ENCODE peak calls at places on chromosomes 6 and 20, in nine cellular contexts. One of them, this sample, is unnamed.

GRCh38 chr6:119347466-119348307 is 1.9 kb downstream of the MAN1A1 start:
- DNase-seq in foreskin fibroblast: no peak
- DNase-seq in HFF-Myc: no peak
- DNase-seq in AG10803: no peak
- DNase-seq in fibroblast of lung: no peak
- DNase-seq in cardiac muscle cell: no peak
- DNase-seq in left ventricle myocardium inferior: peak
- DNase-seq in fibroblast of mammary gland: peak
- DNase-seq in IMR-90: peak
- DNase-seq in this sample: peak

GRCh38 chr6:111799576-111800467 is 73.4 kb downstream of the FYN start:
- DNase-seq in left ventricle myocardium inferior: no peak
- DNase-seq in AG10803: no peak
- DNase-seq in fibroblast of lung: no peak
- DNase-seq in foreskin fibroblast: no peak
- DNase-seq in HFF-Myc: no peak
- DNase-seq in IMR-90: peak
- DNase-seq in cardiac muscle cell: no peak
- DNase-seq in fibroblast of mammary gland: no peak
- DNase-seq in this sample: no peak

GRCh38 chr6:27757307-27757706 is 154.9 kb downstream of the OR2B2 start:
- DNase-seq in left ventricle myocardium inferior: no peak
- DNase-seq in HFF-Myc: no peak
- DNase-seq in IMR-90: no peak
- DNase-seq in foreskin fibroblast: peak
- DNase-seq in fibroblast of mammary gland: no peak
- DNase-seq in AG10803: no peak
- DNase-seq in fibroblast of lung: peak
- DNase-seq in cardiac muscle cell: no peak
- DNase-seq in this sample: peak

GRCh38 chr20:39424923-39425678 is 463.0 kb downstream of the DHX35 start:
- DNase-seq in fibroblast of lung: no peak
- DNase-seq in foreskin fibroblast: no peak
- DNase-seq in cardiac muscle cell: no peak
- DNase-seq in fibroblast of mammary gland: peak
- DNase-seq in left ventricle myocardium inferior: no peak
- DNase-seq in AG10803: no peak
- DNase-seq in HFF-Myc: no peak
- DNase-seq in IMR-90: no peak
- DNase-seq in this sample: no peak

GRCh38 chr6:26336355-26337198 is 28.4 kb upstream of the BTN3A2 start:
- DNase-seq in HFF-Myc: peak
- DNase-seq in IMR-90: peak
- DNase-seq in AG10803: peak
- DNase-seq in left ventricle myocardium inferior: no peak
- DNase-seq in fibroblast of mammary gland: peak
- DNase-seq in fibroblast of lung: peak
- DNase-seq in cardiac muscle cell: no peak
- DNase-seq in foreskin fibroblast: peak
- DNase-seq in this sample: no peak

GRCh38 chr6:140597181-140597580 is 1222.7 kb upstream of the CITED2 start:
- DNase-seq in fibroblast of lung: no peak
- DNase-seq in left ventricle myocardium inferior: no peak
- DNase-seq in HFF-Myc: no peak
- DNase-seq in AG10803: no peak
- DNase-seq in fibroblast of mammary gland: no peak
- DNase-seq in cardiac muscle cell: no peak
- DNase-seq in foreskin fibroblast: no peak
- DNase-seq in IMR-90: no peak
- DNase-seq in this sample: no peak

GRCh38 chr6:31829633-31830492 is 2.3 kb downstream of the HSPA1B start:
- DNase-seq in IMR-90: peak
- DNase-seq in foreskin fibroblast: no peak
- DNase-seq in HFF-Myc: no peak
- DNase-seq in fibroblast of mammary gland: peak
- DNase-seq in cardiac muscle cell: peak
- DNase-seq in left ventricle myocardium inferior: no peak
- DNase-seq in fibroblast of lung: peak
- DNase-seq in AG10803: peak
- DNase-seq in this sample: peak

GRCh38 chr20:25308083-25308491 is 60.2 kb downstream of the PYGB start:
- DNase-seq in left ventricle myocardium inferior: no peak
- DNase-seq in AG10803: no peak
- DNase-seq in foreskin fibroblast: no peak
- DNase-seq in fibroblast of mammary gland: no peak
- DNase-seq in IMR-90: no peak
- DNase-seq in fibroblast of lung: no peak
- DNase-seq in HFF-Myc: no peak
- DNase-seq in cardiac muscle cell: no peak
- DNase-seq in this sample: no peak

GRCh38 chr6:30265166-30265565 is 52.0 kb upstream of the TRIM26 start:
- DNase-seq in cardiac muscle cell: no peak
- DNase-seq in IMR-90: peak
- DNase-seq in fibroblast of mammary gland: no peak
- DNase-seq in AG10803: peak
- DNase-seq in HFF-Myc: no peak
- DNase-seq in foreskin fibroblast: no peak
- DNase-seq in left ventricle myocardium inferior: no peak
- DNase-seq in fibroblast of lung: no peak
- DNase-seq in this sample: no peak

GRCh38 chr6:148565321-148565926 is 181.4 kb upstream of the UST start:
- DNase-seq in cardiac muscle cell: no peak
- DNase-seq in left ventricle myocardium inferior: no peak
- DNase-seq in fibroblast of mammary gland: peak
- DNase-seq in fibroblast of lung: no peak
- DNase-seq in AG10803: peak
- DNase-seq in foreskin fibroblast: peak
- DNase-seq in HFF-Myc: no peak
- DNase-seq in IMR-90: no peak
- DNase-seq in this sample: no peak

GRCh38 chr20:36408219-36408618 is 102.1 kb downstream of the DLGAP4 start:
- DNase-seq in fibroblast of mammary gland: peak
- DNase-seq in AG10803: peak
- DNase-seq in HFF-Myc: no peak
- DNase-seq in foreskin fibroblast: peak
- DNase-seq in cardiac muscle cell: no peak
- DNase-seq in left ventricle myocardium inferior: no peak
- DNase-seq in IMR-90: peak
- DNase-seq in fibroblast of lung: peak
- DNase-seq in this sample: no peak

GRCh38 chr6:28725890-28726348 is 197.9 kb downstream of the TRIM27 start:
- DNase-seq in IMR-90: peak
- DNase-seq in foreskin fibroblast: no peak
- DNase-seq in AG10803: no peak
- DNase-seq in left ventricle myocardium inferior: no peak
- DNase-seq in cardiac muscle cell: no peak
- DNase-seq in fibroblast of mammary gland: peak
- DNase-seq in fibroblast of lung: no peak
- DNase-seq in HFF-Myc: peak
- DNase-seq in this sample: no peak

GRCh38 chr6:110951008-110951407 is 7.5 kb upstream of the GTF3C6 start:
- DNase-seq in foreskin fibroblast: no peak
- DNase-seq in fibroblast of lung: no peak
- DNase-seq in left ventricle myocardium inferior: no peak
- DNase-seq in AG10803: no peak
- DNase-seq in HFF-Myc: no peak
- DNase-seq in fibroblast of mammary gland: no peak
- DNase-seq in IMR-90: no peak
- DNase-seq in cardiac muscle cell: no peak
- DNase-seq in this sample: no peak

GRCh38 chr6:125886914-125887313 is 69.7 kb upstream of the HINT3 start:
- DNase-seq in IMR-90: no peak
- DNase-seq in cardiac muscle cell: no peak
- DNase-seq in fibroblast of mammary gland: no peak
- DNase-seq in foreskin fibroblast: no peak
- DNase-seq in left ventricle myocardium inferior: no peak
- DNase-seq in HFF-Myc: no peak
- DNase-seq in AG10803: no peak
- DNase-seq in fibroblast of lung: no peak
- DNase-seq in this sample: no peak

GRCh38 chr20:52494244-52494643 is 302.7 kb upstream of the ZFP64 start:
- DNase-seq in IMR-90: peak
- DNase-seq in foreskin fibroblast: peak
- DNase-seq in fibroblast of lung: peak
- DNase-seq in cardiac muscle cell: no peak
- DNase-seq in left ventricle myocardium inferior: no peak
- DNase-seq in AG10803: peak
- DNase-seq in HFF-Myc: peak
- DNase-seq in fibroblast of mammary gland: peak
- DNase-seq in this sample: no peak

DNA sequence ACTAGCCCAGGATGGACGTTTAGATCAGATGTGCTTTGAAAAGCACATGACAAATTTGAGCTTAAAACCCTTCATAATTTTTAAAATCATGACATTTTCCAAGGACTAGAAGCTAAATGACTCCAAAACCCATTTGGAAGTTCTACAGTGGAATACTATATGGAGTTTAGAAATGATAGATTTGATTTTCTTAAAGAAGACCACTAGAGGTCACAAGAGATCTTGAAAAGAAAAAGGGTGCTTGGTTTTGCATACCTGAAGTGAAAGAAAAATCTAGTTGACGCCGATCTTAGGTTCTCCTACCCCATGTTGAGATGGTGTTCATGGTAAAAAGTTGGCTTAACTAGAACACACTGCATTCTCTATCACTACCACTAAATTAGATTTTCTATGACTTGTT is 31.5 kb downstream of the CFAP61 start:
- DNase-seq in AG10803: peak
- DNase-seq in HFF-Myc: no peak
- DNase-seq in left ventricle myocardium inferior: no peak
- DNase-seq in foreskin fibroblast: no peak
- DNase-seq in cardiac muscle cell: peak
- DNase-seq in fibroblast of lung: peak
- DNase-seq in IMR-90: peak
- DNase-seq in fibroblast of mammary gland: peak
- DNase-seq in this sample: peak
- H3K4me3 ChIP-seq in AG10803: no peak
- H3K4me3 ChIP-seq in HFF-Myc: no peak
- H3K4me3 ChIP-seq in left ventricle myocardium inferior: no peak
- H3K4me3 ChIP-seq in foreskin fibroblast: no peak
- H3K4me3 ChIP-seq in cardiac muscle cell: no peak
- H3K4me3 ChIP-seq in fibroblast of lung: no peak
- H3K4me3 ChIP-seq in IMR-90: no peak
- H3K4me3 ChIP-seq in fibroblast of mammary gland: no peak
- H3K4me3 ChIP-seq in this sample: no peak

DNA sequence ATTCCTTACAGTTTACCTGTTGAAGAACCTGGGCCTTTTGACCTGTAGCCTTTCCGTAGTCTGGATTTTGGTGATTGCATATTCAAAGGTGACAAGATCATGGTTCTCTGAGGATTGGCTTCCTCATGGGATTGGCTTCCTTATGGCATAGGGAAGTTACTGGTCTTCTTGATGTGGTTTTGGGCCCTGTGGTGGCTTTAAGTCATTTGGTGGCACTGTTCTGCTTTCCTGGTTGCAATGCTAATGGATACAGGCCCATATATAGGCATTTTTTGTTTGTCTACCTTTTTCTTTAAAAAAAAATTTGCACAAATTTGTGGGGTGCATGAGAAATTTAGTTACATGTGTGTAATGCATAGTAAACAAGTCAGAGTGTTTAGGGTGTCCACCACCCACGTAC is 185.7 kb downstream of the CDKAL1 start:
- DNase-seq in fibroblast of mammary gland: no peak
- DNase-seq in left ventricle myocardium inferior: no peak
- DNase-seq in AG10803: no peak
- DNase-seq in IMR-90: no peak
- DNase-seq in HFF-Myc: no peak
- DNase-seq in cardiac muscle cell: no peak
- DNase-seq in fibroblast of lung: no peak
- DNase-seq in foreskin fibroblast: no peak
- DNase-seq in this sample: no peak
- TF ChIP-seq CTCF in fibroblast of mammary gland: no peak
- TF ChIP-seq CTCF in left ventricle myocardium inferior: no peak
- TF ChIP-seq CTCF in AG10803: no peak
- TF ChIP-seq CTCF in IMR-90: no peak
- TF ChIP-seq CTCF in HFF-Myc: no peak
- TF ChIP-seq CTCF in cardiac muscle cell: no peak
- TF ChIP-seq CTCF in fibroblast of lung: no peak
- TF ChIP-seq CTCF in foreskin fibroblast: no peak
- TF ChIP-seq CTCF in this sample: no peak

GRCh38 chr6:42366999-42367352 is 84.8 kb downstream of the TRERF1 start:
- DNase-seq in IMR-90: no peak
- DNase-seq in foreskin fibroblast: no peak
- DNase-seq in fibroblast of mammary gland: no peak
- DNase-seq in AG10803: no peak
- DNase-seq in cardiac muscle cell: no peak
- DNase-seq in fibroblast of lung: no peak
- DNase-seq in left ventricle myocardium inferior: no peak
- DNase-seq in HFF-Myc: no peak
- DNase-seq in this sample: no peak

GRCh38 chr6:42367353-42368011 is 84.2 kb downstream of the TRERF1 start:
- DNase-seq in IMR-90: peak
- DNase-seq in foreskin fibroblast: peak
- DNase-seq in cardiac muscle cell: no peak
- DNase-seq in left ventricle myocardium inferior: no peak
- DNase-seq in AG10803: peak
- DNase-seq in fibroblast of mammary gland: no peak
- DNase-seq in fibroblast of lung: peak
- DNase-seq in HFF-Myc: no peak
- DNase-seq in this sample: peak

GRCh38 chr6:42369568-42369967 is 82.2 kb downstream of the TRERF1 start:
- DNase-seq in cardiac muscle cell: no peak
- DNase-seq in HFF-Myc: no peak
- DNase-seq in fibroblast of lung: no peak
- DNase-seq in IMR-90: no peak
- DNase-seq in fibroblast of mammary gland: no peak
- DNase-seq in AG10803: no peak
- DNase-seq in left ventricle myocardium inferior: no peak
- DNase-seq in foreskin fibroblast: no peak
- DNase-seq in this sample: peak

GRCh38 chr6:42366011-42366705 is 85.6 kb downstream of the TRERF1 start:
- DNase-seq in IMR-90: no peak
- DNase-seq in foreskin fibroblast: no peak
- DNase-seq in left ventricle myocardium inferior: no peak
- DNase-seq in fibroblast of lung: no peak
- DNase-seq in fibroblast of mammary gland: no peak
- DNase-seq in AG10803: no peak
- DNase-seq in cardiac muscle cell: no peak
- DNase-seq in HFF-Myc: no peak
- DNase-seq in this sample: peak

GRCh38 chr6:42368156-42368555 is 83.6 kb downstream of the TRERF1 start:
- DNase-seq in cardiac muscle cell: no peak
- DNase-seq in HFF-Myc: no peak
- DNase-seq in left ventricle myocardium inferior: no peak
- DNase-seq in IMR-90: no peak
- DNase-seq in fibroblast of lung: no peak
- DNase-seq in foreskin fibroblast: no peak
- DNase-seq in AG10803: no peak
- DNase-seq in fibroblast of mammary gland: no peak
- DNase-seq in this sample: peak
- H3K4me3 ChIP-seq in cardiac muscle cell: no peak
- H3K4me3 ChIP-seq in HFF-Myc: no peak
- H3K4me3 ChIP-seq in left ventricle myocardium inferior: peak
- H3K4me3 ChIP-seq in IMR-90: no peak
- H3K4me3 ChIP-seq in fibroblast of lung: no peak
- H3K4me3 ChIP-seq in foreskin fibroblast: no peak
- H3K4me3 ChIP-seq in AG10803: no peak
- H3K4me3 ChIP-seq in fibroblast of mammary gland: no peak
- H3K4me3 ChIP-seq in this sample: peak

DNA sequence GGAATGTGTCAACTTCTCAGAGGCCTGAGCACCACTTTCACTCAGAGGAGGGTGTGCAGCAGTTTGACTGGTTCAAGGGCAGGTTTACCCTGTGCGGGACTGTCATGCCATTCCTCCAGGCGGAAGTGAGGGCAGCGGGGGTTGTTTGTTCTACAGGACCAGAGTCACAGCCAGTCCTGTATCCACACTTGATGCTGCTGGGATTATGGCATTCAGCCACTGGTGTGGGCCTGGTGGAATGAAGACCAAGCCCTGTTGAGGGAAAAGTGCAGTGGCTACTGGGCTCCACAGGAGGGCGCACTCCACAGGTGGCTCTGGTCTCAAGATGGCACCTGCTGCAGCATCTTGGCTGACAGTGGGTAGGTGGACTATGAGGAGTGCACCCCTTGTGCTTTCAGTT is 14.8 kb downstream of the SEMG2 start:
- DNase-seq in IMR-90: no peak
- DNase-seq in left ventricle myocardium inferior: no peak
- DNase-seq in HFF-Myc: no peak
- DNase-seq in cardiac muscle cell: no peak
- DNase-seq in fibroblast of mammary gland: no peak
- DNase-seq in fibroblast of lung: no peak
- DNase-seq in foreskin fibroblast: no peak
- DNase-seq in AG10803: no peak
- DNase-seq in this sample: peak
- TF ChIP-seq CTCF in IMR-90: peak
- TF ChIP-seq CTCF in left ventricle myocardium inferior: no peak
- TF ChIP-seq CTCF in HFF-Myc: peak
- TF ChIP-seq CTCF in cardiac muscle cell: peak
- TF ChIP-seq CTCF in fibroblast of mammary gland: peak
- TF ChIP-seq CTCF in fibroblast of lung: no peak
- TF ChIP-seq CTCF in foreskin fibroblast: peak
- TF ChIP-seq CTCF in AG10803: peak
- TF ChIP-seq CTCF in this sample: peak